ENCODE peak calls at places on chromosomes 2 and 18, in four cellular contexts. Y, P, J and R are unnamed samples.

GRCh38 chr2:115481842-115482241 is 1039.4 kb downstream of the DPP10 start:
- DNase-seq in J (no peak), Y (no peak), P (no peak), R (no peak)

GRCh38 chr2:143603035-143603616 is 473.9 kb downstream of the ARHGAP15 start:
- DNase-seq in P (no peak), Y (no peak), J (no peak), R (no peak)

GRCh38 chr18:42719221-42719620 is 396.3 kb downstream of the RIT2 start:
- DNase-seq in P (no peak), J (no peak), Y (no peak), R (no peak)

GRCh38 chr2:126894082-126894481 is 4.6 kb upstream of the TEX51 start:
- DNase-seq in Y (no peak), J (no peak), P (no peak), R (no peak)

GRCh38 chr2:69785358-69785757 is 43.4 kb downstream of the ANXA4 start:
- DNase-seq in Y (no peak), P (no peak), J (no peak), R (no peak)

GRCh38 chr2:30221531-30221930 is 9.8 kb upstream of the LBH start:
- DNase-seq in P (no peak), Y (no peak), J (no peak), R (no peak)

GRCh38 chr2:100831831-100832230 is 11.9 kb downstream of the NPAS2 start:
- DNase-seq in Y (peak; percentile 64), P (no peak), J (no peak), R (no peak)

GRCh38 chr2:100875516-100876230 is 55.7 kb downstream of the NPAS2 start:
- DNase-seq in Y (no peak), J (no peak), P (no peak), R (no peak)

GRCh38 chr2:206989306-206989705 is 50.0 kb downstream of the CPO start:
- DNase-seq in P (peak; percentile 25), Y (peak; percentile 25), J (no peak), R (peak; percentile 60)

GRCh38 chr2:231436957-231437356 is 27.3 kb downstream of the NCL start:
- DNase-seq in P (no peak), Y (no peak), J (no peak), R (no peak)

GRCh38 chr18:13501896-13502295 is 224.5 kb downstream of the FAM210A start:
- DNase-seq in P (no peak), J (no peak), Y (no peak), R (no peak)

GRCh38 chr2:52919668-52920067 is 847.9 kb upstream of the CHAC2 start:
- DNase-seq in Y (no peak), J (no peak), P (no peak), R (no peak)

GRCh38 chr2:15388406-15389325 is 172.5 kb downstream of the NBAS start:
- DNase-seq in Y (no peak), J (no peak), P (no peak), R (peak; percentile 52)

GRCh38 chr2:32864337-32864736 is 82.4 kb upstream of the LTBP1 start:
- DNase-seq in Y (no peak), J (no peak), P (no peak), R (peak; percentile 80)

GRCh38 chr2:39719317-39719716 is 53.6 kb downstream of the TMEM178A start:
- DNase-seq in P (no peak), J (no peak), Y (no peak), R (no peak)

GRCh38 chr2:96114903-96115581 is 1.3 kb downstream of the ADRA2B start:
- DNase-seq in J (no peak), Y (peak; percentile 13), P (no peak), R (no peak)

GRCh38 chr2:200741468-200742202 is 70.1 kb upstream of the BZW1 start:
- DNase-seq in P (no peak), Y (no peak), J (no peak), R (no peak)

GRCh38 chr2:39107156-39107555 is 13.7 kb downstream of the SOS1 start:
- DNase-seq in Y (no peak), J (no peak), P (no peak), R (no peak)

GRCh38 chr2:941811-942360 is 8.8 kb upstream of the SNTG2 start:
- DNase-seq in P (no peak), J (no peak), Y (no peak), R (no peak)

GRCh38 chr2:173588931-173589369 is 234.3 kb downstream of the CDCA7 start:
- DNase-seq in P (no peak), J (no peak), Y (no peak), R (no peak)

GRCh38 chr2:238087211-238087610 is 12.9 kb upstream of the ESPNL start:
- DNase-seq in P (no peak), Y (no peak), J (no peak), R (no peak)

GRCh38 chr2:170816499-170817246 is at the start of gene GAD1:
- DNase-seq in J (peak; percentile 27), P (peak; percentile 56), Y (peak; percentile 24), R (peak; percentile 50)

GRCh38 chr2:54444503-54444902 is 11.6 kb upstream of the SPTBN1 start:
- DNase-seq in P (no peak), Y (peak; percentile 67), J (no peak), R (no peak)

GRCh38 chr2:161409308-161409707 is 6.8 kb upstream of the TBR1 start:
- DNase-seq in J (no peak), P (no peak), Y (no peak), R (no peak)

GRCh38 chr2:26848336-26849055 is 564 bp downstream of the DPYSL5 start:
- DNase-seq in P (no peak), Y (no peak), J (no peak), R (peak; percentile 34)

GRCh38 chr2:26845021-26845420 is 2.9 kb upstream of the DPYSL5 start:
- DNase-seq in J (no peak), P (no peak), Y (no peak), R (no peak)

GRCh38 chr2:26847663-26848335 is at the start of gene DPYSL5:
- DNase-seq in Y (no peak), P (peak; percentile 60), J (no peak), R (peak; percentile 72)

GRCh38 chr2:26846334-26846863 is 1.5 kb upstream of the DPYSL5 start:
- DNase-seq in P (peak; percentile 80), Y (peak; percentile 60), J (peak; percentile 18), R (peak; percentile 91)

DNA sequence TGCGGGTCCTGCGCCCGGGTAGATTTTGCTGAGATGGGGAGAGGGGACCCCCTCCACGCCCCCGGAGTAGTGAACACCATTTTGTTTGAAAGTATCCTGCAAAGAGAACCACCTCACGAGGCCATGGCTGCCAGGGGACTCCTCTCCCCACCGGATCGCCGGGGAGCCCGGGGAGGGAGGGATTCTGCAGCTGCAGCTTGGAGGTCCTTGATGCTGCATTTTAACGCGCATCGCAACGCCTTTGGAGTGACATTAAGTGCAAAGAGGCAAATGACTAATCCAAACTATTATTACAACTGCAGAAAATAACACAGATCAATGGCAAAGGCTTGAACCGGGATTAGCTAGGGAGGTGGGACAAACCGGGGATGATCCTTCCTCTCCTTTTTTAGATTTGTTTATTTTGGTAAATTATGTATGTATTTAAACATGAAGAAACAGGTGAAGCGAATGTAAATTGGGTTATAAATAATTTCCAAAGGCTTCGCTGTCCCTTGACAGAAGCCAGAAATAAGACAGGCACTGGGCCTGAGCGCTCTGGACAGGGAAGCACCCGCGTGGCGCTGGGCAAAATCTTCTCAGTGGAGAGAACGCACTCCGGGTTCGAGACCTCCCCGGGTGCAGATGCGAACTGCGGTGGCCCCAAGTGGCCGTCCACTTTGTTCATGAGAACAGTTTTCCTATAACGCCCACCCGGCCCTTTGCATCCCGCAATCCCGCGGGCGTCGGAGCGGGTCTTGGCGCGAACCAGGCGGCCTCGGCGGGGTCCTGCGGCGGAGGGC is 860 bp upstream of the DPYSL5 start:
- DNase-seq in Y (no peak), P (no peak), J (no peak), R (no peak)
- H3K4me3 ChIP-seq in Y (peak overlapping the region; percentile 61), P (peak overlapping the region; percentile 91), J (no peak overlapping the region), R (peak overlapping the region; percentile 71)

GRCh38 chr2:109171444-109172334 is 42.7 kb downstream of the SH3RF3 start:
- DNase-seq in J (no peak), Y (peak; percentile 42), P (no peak), R (peak; percentile 38)
- H3K4me3 ChIP-seq in J (no peak overlapping the region), Y (no peak overlapping the region), P (no peak overlapping the region), R (no peak overlapping the region)

GRCh38 chr18:54960197-54960596 is 936 bp upstream of the CCDC68 start:
- DNase-seq in P (no peak), J (no peak), Y (no peak), R (no peak)
- H3K4me3 ChIP-seq in P (no peak overlapping the region), J (no peak overlapping the region), Y (no peak overlapping the region), R (no peak overlapping the region)

DNA sequence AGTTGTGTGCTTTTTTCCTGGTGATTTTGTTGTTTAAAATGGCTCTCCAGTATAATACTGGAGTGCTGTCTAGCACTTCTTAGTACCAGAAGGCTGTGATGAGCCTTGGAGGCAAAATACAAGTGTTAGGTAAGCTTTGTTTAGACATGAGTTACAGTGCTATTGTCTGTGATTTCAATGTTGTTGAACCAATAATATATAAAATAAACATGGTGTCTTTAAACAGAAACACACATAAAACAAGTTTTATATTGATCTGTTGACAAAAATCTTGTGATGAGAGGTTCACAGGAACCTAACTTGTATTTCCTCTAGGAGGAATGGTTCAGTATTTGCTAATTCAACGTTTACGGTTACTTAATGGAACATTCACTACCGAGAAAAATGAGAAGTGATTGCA is 5.0 kb upstream of the FAM171B start:
- DNase-seq in P (no peak), Y (no peak), J (no peak), R (no peak)
- H3K4me3 ChIP-seq in P (no peak overlapping the region), Y (no peak overlapping the region), J (no peak overlapping the region), R (no peak overlapping the region)

DNA sequence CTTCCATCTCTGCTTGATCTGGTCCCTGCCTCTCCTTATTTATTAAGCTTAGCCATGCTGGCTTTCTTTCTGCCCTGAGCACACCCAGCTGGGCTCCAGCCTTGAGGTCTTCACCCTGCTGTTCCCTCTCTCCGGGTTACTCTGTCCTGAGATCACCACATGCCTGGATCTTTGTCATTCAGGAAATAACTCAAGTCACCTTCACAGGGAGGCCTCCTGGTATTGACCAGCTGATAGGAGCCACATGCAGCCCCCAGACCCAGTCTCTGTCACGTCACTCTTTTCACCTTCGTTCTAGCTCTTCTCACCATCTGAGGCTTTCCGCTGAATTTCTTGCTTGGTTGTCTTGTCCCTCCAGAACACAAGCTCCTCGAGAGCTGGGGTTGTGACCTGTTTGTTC is 114.4 kb downstream of the TSN start:
- DNase-seq in J (no peak), Y (no peak), P (no peak), R (no peak)
- H3K4me3 ChIP-seq in J (no peak overlapping the region), Y (no peak overlapping the region), P (no peak overlapping the region), R (no peak overlapping the region)

DNA sequence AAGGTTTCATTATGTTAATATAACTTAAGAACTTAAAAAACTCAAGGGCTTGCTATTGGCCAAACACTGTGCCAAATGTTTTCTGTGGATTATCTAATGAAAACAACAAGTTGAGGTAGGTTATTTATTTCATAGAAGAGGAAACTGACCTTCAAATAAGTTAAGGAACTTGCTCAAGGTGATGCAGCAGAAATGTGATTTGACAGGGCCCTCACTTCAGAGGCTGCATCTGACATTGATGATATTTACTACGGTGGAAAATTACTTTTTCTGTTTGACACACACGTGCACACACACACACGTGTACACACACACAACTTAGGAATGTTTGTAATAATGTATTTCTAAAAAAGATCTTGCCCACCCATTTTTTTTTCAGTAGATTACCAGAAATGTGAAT is 137.2 kb upstream of the CXCR4 start:
- DNase-seq in J (no peak), Y (no peak), P (no peak), R (no peak)
- H3K4me3 ChIP-seq in J (no peak overlapping the region), Y (no peak overlapping the region), P (no peak overlapping the region), R (no peak overlapping the region)